ENCODE peak calls at places on chromosomes 2 and 18, in nine cellular contexts. Z is lung, O is tibial nerve, N is K562, D is OCI-LY7, S is transverse colon, G is pancreas, R is PC-9, C is uterus. P is an unnamed sample. For H3K9me3, the result is how much of the 10 kb centered on the place peaks cover.

GRCh38 chr2:72146357-72147302 is 1.0 kb downstream of the CYP26B1 start:
- DNase-seq in Z (peak), O (peak), N (no peak), D (no peak), S (no peak), G (peak), R (no peak), C (peak), P (no peak)

GRCh38 chr2:3970791-3971190 is 267.4 kb downstream of the DCDC2C start:
- DNase-seq in Z (peak), O (no peak), N (no peak), D (no peak), S (no peak), G (no peak), R (no peak), C (no peak), P (no peak)

GRCh38 chr2:188078544-188078943 is 213.1 kb upstream of the GULP1 start:
- DNase-seq in Z (no peak), O (no peak), N (no peak), D (no peak), S (no peak), G (no peak), R (no peak), C (no peak), P (no peak)

GRCh38 chr18:60413944-60414547 is 41.5 kb upstream of the MC4R start:
- DNase-seq in Z (no peak), O (no peak), N (no peak), D (peak), S (peak), G (no peak), R (peak), C (no peak), P (peak)

GRCh38 chr2:173982918-173983317 is 17.7 kb upstream of the SP3 start:
- DNase-seq in Z (no peak), O (no peak), N (no peak), D (no peak), S (no peak), G (no peak), R (peak), C (peak), P (no peak)

GRCh38 chr2:187581125-187581896 is 27.1 kb upstream of the TFPI start:
- DNase-seq in Z (no peak), O (peak), N (peak), D (peak), S (no peak), G (no peak), R (peak), C (no peak), P (peak)

GRCh38 chr2:38515155-38516074 is 87.3 kb downstream of the HNRNPLL start:
- DNase-seq in Z (peak), O (peak), N (peak), D (no peak), S (peak), G (peak), R (peak), C (peak), P (peak)

GRCh38 chr2:104851236-104852160 is 2.4 kb upstream of the POU3F3 start:
- DNase-seq in Z (no peak), O (no peak), N (no peak), D (no peak), S (no peak), G (no peak), R (no peak), C (no peak), P (no peak)

GRCh38 chr2:206502729-206503128 is 59.4 kb downstream of the ADAM23 start:
- DNase-seq in Z (no peak), O (no peak), N (peak), D (no peak), S (no peak), G (no peak), R (no peak), C (no peak), P (no peak)

GRCh38 chr2:13056259-13056843 is 339.6 kb downstream of the TRIB2 start:
- DNase-seq in Z (no peak), O (no peak), N (no peak), D (peak), S (no peak), G (no peak), R (no peak), C (no peak), P (peak)

GRCh38 chr2:200408428-200409311 is 101.2 kb downstream of the KCTD18 start:
- DNase-seq in Z (no peak), O (no peak), N (peak), D (no peak), S (peak), G (no peak), R (peak), C (no peak), P (no peak)

GRCh38 chr2:12167525-12168317 is 421.3 kb downstream of the LPIN1 start:
- DNase-seq in Z (no peak), O (no peak), N (peak), D (no peak), S (peak), G (no peak), R (no peak), C (no peak), P (peak)

GRCh38 chr2:12046641-12047040 is 300.2 kb downstream of the LPIN1 start:
- DNase-seq in Z (no peak), O (no peak), N (no peak), D (no peak), S (no peak), G (no peak), R (peak), C (no peak), P (no peak)

GRCh38 chr2:61423714-61424113 is 47.2 kb downstream of the USP34 start:
- DNase-seq in Z (no peak), O (no peak), N (no peak), D (no peak), S (no peak), G (no peak), R (no peak), C (no peak), P (no peak)

GRCh38 chr18:20971886-20972267 is 139.7 kb downstream of the ROCK1 start:
- DNase-seq in Z (no peak), O (peak), N (peak), D (peak), S (no peak), G (no peak), R (no peak), C (no peak), P (no peak)

GRCh38 chr18:70450658-70451253 is 161.9 kb downstream of the SOCS6 start:
- DNase-seq in Z (no peak), O (no peak), N (no peak), D (no peak), S (no peak), G (no peak), R (no peak), C (no peak), P (no peak)

GRCh38 chr2:102283996-102284395 is 27.4 kb upstream of the IL1RL1 start:
- DNase-seq in Z (no peak), O (no peak), N (no peak), D (no peak), S (no peak), G (no peak), R (no peak), C (no peak), P (no peak)

GRCh38 chr2:96789245-96789617 is 26.8 kb upstream of the CNNM3 start:
- DNase-seq in Z (no peak), O (no peak), N (no peak), D (no peak), S (no peak), G (no peak), R (no peak), C (no peak), P (no peak)

GRCh38 chr2:216645636-216645950 is 12.4 kb downstream of the IGFBP2 start:
- DNase-seq in Z (no peak), O (no peak), N (no peak), D (no peak), S (no peak), G (no peak), R (no peak), C (no peak), P (no peak)

GRCh38 chr2:147204102-147204501 is 640.7 kb upstream of the ACVR2A start:
- DNase-seq in Z (no peak), O (no peak), N (no peak), D (no peak), S (no peak), G (no peak), R (peak), C (no peak), P (no peak)

GRCh38 chr2:66301073-66301766 is 133.7 kb upstream of the MEIS1 start:
- DNase-seq in Z (no peak), O (peak), N (no peak), D (no peak), S (peak), G (no peak), R (no peak), C (peak), P (no peak)

GRCh38 chr2:112887904-112888303 is 23.1 kb upstream of the IL37 start:
- DNase-seq in Z (no peak), O (no peak), N (no peak), D (no peak), S (no peak), G (no peak), R (no peak), C (no peak), P (no peak)

GRCh38 chr2:74702001-74702715 is 48.1 kb downstream of the SEMA4F start:
- DNase-seq in Z (no peak), O (no peak), N (no peak), D (no peak), S (no peak), G (no peak), R (no peak), C (no peak), P (no peak)

GRCh38 chr2:148259674-148260073 is 238.8 kb downstream of the MBD5 start:
- DNase-seq in Z (no peak), O (no peak), N (no peak), D (peak), S (no peak), G (peak), R (no peak), C (no peak), P (peak)

GRCh38 chr2:37232131-37232933 is 874 bp downstream of the NDUFAF7 start:
- DNase-seq in Z (no peak), O (peak), N (peak), D (peak), S (peak), G (no peak), R (no peak), C (no peak), P (peak)

GRCh38 chr2:23249348-23249747 is 135.6 kb upstream of the KLHL29 start:
- DNase-seq in Z (no peak), O (peak), N (no peak), D (no peak), S (no peak), G (no peak), R (no peak), C (peak), P (no peak)

GRCh38 chr2:238141541-238142318 is 3.3 kb downstream of the KLHL30 start:
- DNase-seq in Z (peak), O (no peak), N (no peak), D (no peak), S (peak), G (peak), R (peak), C (no peak), P (no peak)

GRCh38 chr2:46315103-46315890 is 18.1 kb downstream of the EPAS1 start:
- DNase-seq in Z (peak), O (peak), N (peak), D (no peak), S (peak), G (peak), R (peak), C (peak), P (peak)

GRCh38 chr18:11981633-11982366 is 493 bp downstream of the IMPA2 start:
- DNase-seq in Z (peak), O (peak), N (no peak), D (peak), S (peak), G (peak), R (peak), C (peak), P (no peak)

GRCh38 chr18:77249583-77250500 is at the start of gene GALR1:
- DNase-seq in Z (no peak), O (no peak), N (no peak), D (no peak), S (no peak), G (peak), R (no peak), C (no peak), P (peak)

GRCh38 chr2:176650101-176650500 is 380.9 kb downstream of the MTX2 start:
- DNase-seq in Z (no peak), O (no peak), N (no peak), D (peak), S (no peak), G (no peak), R (no peak), C (no peak), P (no peak)

GRCh38 chr2:46942143-46942526 is 26.5 kb upstream of the MCFD2 start:
- DNase-seq in Z (peak), O (peak), N (peak), D (peak), S (peak), G (no peak), R (peak), C (no peak), P (no peak)

GRCh38 chr18:34321075-34321474 is 96.4 kb upstream of the NOL4 start:
- DNase-seq in Z (no peak), O (no peak), N (no peak), D (no peak), S (no peak), G (no peak), R (no peak), C (no peak), P (no peak)
- TF ChIP-seq CTCF in Z (no peak), O (no peak), N (no peak), D (no peak), S (no peak), G (no peak), R (no peak), C (no peak), P (no peak)

DNA sequence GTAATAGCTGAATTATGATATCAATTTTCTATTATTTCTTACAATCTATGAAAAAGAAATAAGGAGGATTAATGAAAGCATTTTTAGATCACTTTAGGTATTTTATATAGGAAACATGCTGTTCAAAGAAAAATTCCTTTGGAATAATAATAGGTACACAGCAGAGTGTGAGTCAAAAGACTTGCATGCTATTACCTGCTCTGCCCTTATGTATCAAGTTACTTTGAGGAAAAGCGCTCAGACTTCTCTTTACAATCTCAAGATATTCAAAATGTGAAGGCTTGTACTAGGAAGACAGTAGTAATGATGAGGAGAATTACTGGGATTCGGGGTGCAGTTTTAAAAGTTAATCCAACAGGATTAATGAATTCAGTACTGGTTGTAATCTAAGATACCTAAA is 29.1 kb upstream of the RNU4ATAC start:
- DNase-seq in Z (no peak), O (no peak), N (no peak), D (no peak), S (no peak), G (no peak), R (no peak), C (no peak), P (no peak)
- H3K9me3 ChIP-seq in Z (under half), O (under half), N (under half), D (under half), S (under half), G (under half), R (under half), C (under half), P (under half)

GRCh38 chr2:20645761-20646160 is 5.1 kb downstream of the HS1BP3 start:
- DNase-seq in Z (no peak), O (no peak), N (no peak), D (no peak), S (no peak), G (peak), R (no peak), C (no peak), P (no peak)

GRCh38 chr2:20643826-20644225 is 7.1 kb downstream of the HS1BP3 start:
- DNase-seq in Z (no peak), O (no peak), N (peak), D (no peak), S (no peak), G (no peak), R (no peak), C (no peak), P (no peak)

GRCh38 chr2:20647211-20647610 is 3.7 kb downstream of the HS1BP3 start:
- DNase-seq in Z (no peak), O (no peak), N (no peak), D (no peak), S (no peak), G (no peak), R (no peak), C (no peak), P (no peak)

GRCh38 chr2:20646446-20646845 is 4.5 kb downstream of the HS1BP3 start:
- DNase-seq in Z (no peak), O (no peak), N (no peak), D (no peak), S (no peak), G (peak), R (no peak), C (no peak), P (no peak)

GRCh38 chr2:20645301-20645701 is 5.6 kb downstream of the HS1BP3 start:
- DNase-seq in Z (no peak), O (no peak), N (no peak), D (no peak), S (no peak), G (peak), R (no peak), C (no peak), P (no peak)
- TF ChIP-seq CTCF in Z (no peak), O (no peak), N (no peak), D (no peak), S (no peak), G (no peak), R (no peak), C (no peak), P (no peak)

GRCh38 chr2:234691226-234691600 is 194.3 kb upstream of the ARL4C start:
- DNase-seq in Z (no peak), O (no peak), N (no peak), D (no peak), S (no peak), G (no peak), R (no peak), C (no peak), P (peak)

GRCh38 chr2:234691968-234692955 is 195.4 kb upstream of the ARL4C start:
- DNase-seq in Z (no peak), O (no peak), N (no peak), D (no peak), S (no peak), G (no peak), R (no peak), C (no peak), P (no peak)

GRCh38 chr2:234694244-234695013 is 197.5 kb upstream of the ARL4C start:
- DNase-seq in Z (no peak), O (no peak), N (no peak), D (no peak), S (no peak), G (no peak), R (peak), C (no peak), P (no peak)

GRCh38 chr2:234699456-234699855 is 202.6 kb upstream of the ARL4C start:
- DNase-seq in Z (peak), O (no peak), N (no peak), D (no peak), S (no peak), G (no peak), R (no peak), C (no peak), P (no peak)

DNA sequence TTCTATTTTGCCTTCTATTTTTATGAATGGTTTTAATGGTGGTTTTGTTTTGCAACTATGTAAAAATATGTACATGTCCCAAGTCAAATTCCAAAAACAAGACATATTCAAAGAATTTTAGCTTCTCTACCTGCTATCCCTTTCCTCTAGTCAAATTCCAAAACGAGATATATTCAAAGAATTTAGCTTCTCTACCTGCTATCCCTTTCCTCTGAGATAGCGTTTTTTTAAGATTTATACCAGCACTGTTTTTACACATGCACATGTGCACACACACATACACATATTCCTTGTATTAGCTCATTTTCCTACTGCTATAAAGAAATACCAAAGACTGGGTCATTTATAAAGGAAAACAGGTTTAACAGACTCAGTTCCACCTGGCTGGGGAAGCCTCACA is 199.1 kb upstream of the ARL4C start:
- DNase-seq in Z (no peak), O (no peak), N (no peak), D (no peak), S (no peak), G (no peak), R (no peak), C (no peak), P (no peak)
- H3K9me3 ChIP-seq in Z (under half), O (under half), N (under half), D (under half), S (under half), G (under half), R (under half), C (under half), P (under half)

GRCh38 chr18:40852406-40852805 is 1102.6 kb upstream of the PIK3C3 start:
- DNase-seq in Z (no peak), O (no peak), N (no peak), D (no peak), S (no peak), G (no peak), R (no peak), C (no peak), P (no peak)

GRCh38 chr18:40851014-40851429 is 1104.0 kb upstream of the PIK3C3 start:
- DNase-seq in Z (peak), O (peak), N (no peak), D (no peak), S (no peak), G (no peak), R (peak), C (no peak), P (no peak)

GRCh38 chr18:40855661-40856060 is 1099.4 kb upstream of the PIK3C3 start:
- DNase-seq in Z (no peak), O (no peak), N (no peak), D (no peak), S (no peak), G (no peak), R (no peak), C (no peak), P (no peak)

DNA sequence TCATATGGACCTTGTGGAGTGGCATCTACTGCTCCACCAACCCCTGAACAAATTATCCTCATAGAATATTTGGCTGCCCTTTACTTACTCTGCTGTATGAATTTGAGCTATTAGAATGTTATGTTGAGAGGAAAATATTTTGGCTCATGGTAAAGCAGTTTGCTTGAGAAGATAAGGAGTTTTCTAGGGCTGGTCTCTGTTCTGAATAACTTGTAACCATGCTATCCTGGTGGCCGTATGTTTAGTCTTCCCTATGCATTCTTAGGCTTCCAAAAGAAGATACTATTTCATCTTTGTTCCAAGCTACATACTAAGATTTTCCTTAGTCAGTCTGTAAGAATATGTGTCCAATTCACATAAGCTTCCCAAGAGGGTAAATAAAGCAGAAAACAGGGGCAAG is 1105.2 kb upstream of the PIK3C3 start:
- DNase-seq in Z (no peak), O (no peak), N (no peak), D (no peak), S (no peak), G (no peak), R (no peak), C (no peak), P (no peak)
- TF ChIP-seq CTCF in Z (no peak), O (no peak), N (no peak), D (no peak), S (no peak), G (no peak), R (no peak), C (no peak), P (no peak)

GRCh38 chr2:95149397-95149984 is 10.2 kb downstream of the ZNF514 start:
- DNase-seq in Z (no peak), O (no peak), N (no peak), D (no peak), S (no peak), G (no peak), R (no peak), C (no peak), P (no peak)
- H3K9me3 ChIP-seq in Z (under half), O (half or more), N (under half), D (under half), S (half or more), G (under half), R (half or more), C (under half), P (under half)

P was measured in BE2C.